ENCODE peak calls at places on chromosomes 7 and 10, in nine cellular contexts. F, V, X, Q, J, C, N, Z and S are unnamed samples.

GRCh38 chr7:108459922-108460551 is 3.8 kb upstream of the NRCAM start:
- DNase-seq in C (peak; percentile 59), Z (peak; percentile 63), X (no peak), F (no peak), V (peak; percentile 60), J (no peak), N (no peak), Q (no peak), S (no peak)

GRCh38 chr7:1802899-1803298 is 132.8 kb downstream of the ELFN1 start:
- DNase-seq in V (no peak), N (peak; percentile 19), X (no peak), Q (no peak), F (peak; percentile 22), C (no peak), Z (no peak), J (no peak), S (no peak)

GRCh38 chr7:127447326-127447945 is 54.9 kb upstream of the ZNF800 start:
- DNase-seq in Q (no peak), J (no peak), V (peak; percentile 8), Z (peak; percentile 74), N (no peak), F (no peak), C (peak; percentile 32), X (no peak), S (peak; percentile 66)

GRCh38 chr7:101232141-101232821 is 5.3 kb downstream of the CLDN15 start:
- DNase-seq in F (peak; percentile 80), Z (no peak), J (no peak), C (peak; percentile 10), V (no peak), N (no peak), Q (no peak), X (no peak), S (no peak)

GRCh38 chr7:2894118-2894940 is 50.2 kb upstream of the GNA12 start:
- DNase-seq in J (no peak), N (no peak), X (no peak), Z (no peak), C (no peak), F (peak; percentile 32), V (no peak), Q (no peak), S (no peak)

GRCh38 chr7:55569797-55570196 is 2.5 kb downstream of the VOPP1 start:
- DNase-seq in C (no peak), N (no peak), F (no peak), Q (no peak), Z (no peak), X (no peak), J (no peak), V (no peak), S (peak; percentile 24)

GRCh38 chr7:47846117-47846836 is 102.0 kb downstream of the PKD1L1 start:
- DNase-seq in V (peak; percentile 49), J (no peak), N (no peak), C (peak; percentile 66), Z (peak; percentile 52), Q (no peak), F (no peak), X (no peak), S (no peak)

GRCh38 chr10:76035010-76035727 is 603.7 kb downstream of the LRMDA start:
- DNase-seq in Z (no peak), Q (no peak), J (no peak), X (no peak), N (no peak), F (no peak), C (no peak), V (no peak), S (no peak)

GRCh38 chr7:805261-805660 is 27.0 kb upstream of the SUN1 start:
- DNase-seq in V (no peak), F (no peak), J (no peak), N (no peak), Q (no peak), Z (no peak), X (no peak), C (peak; percentile 58), S (no peak)

GRCh38 chr10:24873281-24873683 is 79.1 kb downstream of the PRTFDC1 start:
- DNase-seq in N (peak; percentile 57), Q (peak; percentile 20), Z (peak; percentile 38), X (no peak), C (no peak), F (no peak), V (peak; percentile 98), J (no peak), S (no peak)

GRCh38 chr10:72709041-72709440 is 17.1 kb downstream of the MCU start:
- DNase-seq in X (no peak), J (no peak), C (peak; percentile 97), N (no peak), Z (no peak), Q (peak; percentile 56), V (peak; percentile 70), F (no peak), S (no peak)

GRCh38 chr10:32795598-32796183 is 162.3 kb downstream of the ITGB1 start:
- DNase-seq in Q (no peak), J (peak; percentile 14), X (no peak), C (peak; percentile 55), Z (peak; percentile 45), V (peak; percentile 70), N (no peak), F (no peak), S (peak; percentile 34)

GRCh38 chr7:45402480-45403218 is 171.5 kb upstream of the ADCY1 start:
- DNase-seq in N (no peak), C (no peak), Q (no peak), V (peak; percentile 12), Z (no peak), J (no peak), X (no peak), F (no peak), S (no peak)

GRCh38 chr7:46291064-46291463 is 370.0 kb upstream of the IGFBP3 start:
- DNase-seq in C (no peak), Q (no peak), X (no peak), F (no peak), J (no peak), N (no peak), Z (no peak), V (peak; percentile 68), S (no peak)

GRCh38 chr10:132526676-132527075 is 10.9 kb upstream of the INPP5A start:
- DNase-seq in X (no peak), V (peak; percentile 84), J (no peak), F (no peak), C (no peak), N (peak; percentile 27), Q (peak; percentile 1), Z (no peak), S (no peak)

GRCh38 chr10:59337254-59337653 is 25.1 kb downstream of the FAM13C start:
- DNase-seq in Q (peak; percentile 42), V (peak; percentile 47), Z (peak; percentile 12), J (no peak), C (peak; percentile 9), F (peak; percentile 28), N (no peak), X (no peak), S (no peak)

GRCh38 chr10:117275121-117275520 is 34.2 kb downstream of the SLC18A2 start:
- DNase-seq in N (no peak), Q (no peak), F (no peak), V (no peak), X (no peak), C (no peak), J (no peak), Z (no peak), S (no peak)

GRCh38 chr7:7895754-7896153 is 72.8 kb upstream of the GLCCI1 start:
- DNase-seq in X (no peak), J (no peak), C (no peak), Q (no peak), V (no peak), Z (no peak), N (no peak), F (no peak), S (no peak)

GRCh38 chr10:75417522-75417927 is 13.9 kb upstream of the LRMDA start:
- DNase-seq in N (no peak), X (no peak), Z (no peak), F (no peak), J (no peak), Q (no peak), V (no peak), C (no peak), S (no peak)

DNA sequence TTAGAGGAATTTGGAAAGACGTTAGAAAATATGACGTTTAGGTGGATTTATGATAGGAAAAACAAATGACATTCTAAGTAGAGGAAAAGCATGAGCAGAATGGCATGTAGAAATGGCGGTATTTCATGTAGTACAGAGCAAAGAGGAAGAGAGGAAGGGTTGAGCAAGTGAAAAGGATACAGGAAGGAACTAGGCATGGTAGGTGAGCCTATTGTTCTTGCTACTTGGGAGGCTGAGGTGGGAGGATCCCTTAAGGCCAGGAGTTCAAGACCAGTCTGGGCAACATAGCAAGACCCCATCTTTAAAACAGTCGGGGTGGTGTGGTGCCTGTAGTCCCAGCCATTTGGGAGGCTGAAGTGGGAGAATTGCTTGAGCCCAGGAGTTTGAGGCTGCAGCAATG is 1.2 kb downstream of the GTPBP10 start:
- DNase-seq in N (no peak), X (no peak), V (no peak), Q (no peak), C (no peak), Z (no peak), J (no peak), F (no peak), S (no peak)
- H3K4me3 ChIP-seq in N (no peak overlapping the region), X (no peak overlapping the region), V (peak overlapping the region; percentile 98), Q (no peak overlapping the region), C (peak overlapping the region; percentile 88), Z (peak overlapping the region; percentile 62), J (peak overlapping the region; percentile 24), F (peak overlapping the region; percentile 78), S (no peak overlapping the region)

GRCh38 chr7:42238709-42239395 is 1.8 kb upstream of the GLI3 start:
- DNase-seq in J (no peak), Z (no peak), C (peak; percentile 89), V (peak; percentile 81), Q (no peak), X (no peak), N (no peak), F (no peak), S (no peak)
- H3K9me3 ChIP-seq in J (no peaks in the 10 kb centered on the region), Z (no peaks in the 10 kb centered on the region), C (no peaks in the 10 kb centered on the region), V (no peaks in the 10 kb centered on the region), Q (no peaks in the 10 kb centered on the region), X (no peaks in the 10 kb centered on the region), N (no peaks in the 10 kb centered on the region), F (no peaks in the 10 kb centered on the region), S (no peaks in the 10 kb centered on the region)

GRCh38 chr7:81339946-81340345 is 421.1 kb upstream of the SEMA3C start:
- DNase-seq in N (no peak), C (no peak), Q (no peak), F (no peak), X (no peak), J (no peak), Z (no peak), V (peak; percentile 27), S (no peak)
- H3K4me3 ChIP-seq in N (no peak overlapping the region), C (no peak overlapping the region), Q (no peak overlapping the region), F (no peak overlapping the region), X (no peak overlapping the region), J (no peak overlapping the region), Z (no peak overlapping the region), V (no peak overlapping the region), S (no peak overlapping the region)

DNA sequence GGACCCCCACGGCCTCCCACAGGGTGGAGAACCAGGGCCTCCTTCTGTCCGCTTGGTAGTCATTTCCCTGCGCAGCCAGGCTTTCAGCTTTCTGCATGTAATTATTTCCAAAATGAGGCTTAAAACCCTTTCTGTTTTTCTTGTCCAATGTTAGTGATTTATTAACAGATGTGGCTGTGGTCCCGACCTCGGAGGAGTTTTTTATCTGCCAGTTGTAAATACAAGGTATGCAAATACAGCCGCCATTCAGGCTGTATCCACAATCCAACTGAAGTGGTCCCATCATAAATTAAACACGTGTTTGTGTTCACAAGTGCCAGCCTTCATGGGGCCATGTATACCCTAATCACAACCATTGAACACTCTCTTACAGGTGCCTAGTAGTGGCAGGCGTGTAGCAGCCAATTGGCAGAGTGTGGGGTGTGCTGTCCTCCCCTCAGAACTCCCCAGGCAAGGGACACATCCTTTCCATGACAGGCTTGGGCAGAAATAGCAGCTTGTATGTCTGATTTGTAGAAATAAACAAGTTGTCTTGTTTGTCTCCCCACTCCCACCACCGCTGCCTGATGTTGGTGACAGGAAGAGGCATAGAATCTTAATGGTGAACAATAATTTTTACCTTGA is 251.3 kb upstream of the MKI67 start:
- DNase-seq in Q (no peak), J (no peak), F (no peak), Z (no peak), X (no peak), N (no peak), V (no peak), C (no peak), S (no peak)
- H3K9me3 ChIP-seq in Q (no peaks in the 10 kb centered on the region), J (no peaks in the 10 kb centered on the region), F (no peaks in the 10 kb centered on the region), Z (no peaks in the 10 kb centered on the region), X (no peaks in the 10 kb centered on the region), N (no peaks in the 10 kb centered on the region), V (no peaks in the 10 kb centered on the region), C (no peaks in the 10 kb centered on the region), S (no peaks in the 10 kb centered on the region)